ENCODE peak calls at places on chromosomes 1 and 21, in six cellular contexts. U is thoracic aorta; D is left ventricle myocardium inferior; Z is CD4-positive, alpha-beta memory T cell; C is tibial nerve; S is esophagus muscularis mucosa. R is an unnamed sample. For H3K9me3, the result is how much of the 10 kb centered on the place peaks cover.

GRCh38 chr21:17673261-17674020 is 60.7 kb upstream of the BTG3 start:
- DNase-seq in U (no peak), D (no peak), Z (no peak), C (no peak), S (no peak), R (no peak)

GRCh38 chr1:61078611-61079010 is 3.8 kb upstream of the NFIA start:
- DNase-seq in U (no peak), D (no peak), Z (no peak), C (no peak), S (no peak), R (no peak)

GRCh38 chr1:192905049-192905448 is 96.2 kb downstream of the RGS2 start:
- DNase-seq in U (no peak), D (no peak), Z (no peak), C (no peak), S (no peak), R (no peak)

GRCh38 chr1:212699104-212699838 is 369 bp downstream of the BATF3 start:
- DNase-seq in U (peak), D (peak), Z (peak), C (peak), S (no peak), R (peak)

GRCh38 chr1:67053535-67053784 is 488 bp downstream of the SLC35D1 start:
- DNase-seq in U (no peak), D (peak), Z (peak), C (no peak), S (no peak), R (peak)

GRCh38 chr1:9145021-9145668 is 16.2 kb upstream of the GPR157 start:
- DNase-seq in U (no peak), D (no peak), Z (no peak), C (no peak), S (no peak), R (no peak)

GRCh38 chr1:145858238-145858936 is 494 bp downstream of the PIAS3 start:
- DNase-seq in U (no peak), D (peak), Z (peak), C (peak), S (no peak), R (peak)

GRCh38 chr1:192831706-192832355 is 23.0 kb downstream of the RGS2 start:
- DNase-seq in U (no peak), D (no peak), Z (no peak), C (no peak), S (no peak), R (no peak)

GRCh38 chr1:201714542-201715276 is 114.2 kb upstream of the IPO9 start:
- DNase-seq in U (peak), D (peak), Z (no peak), C (peak), S (peak), R (no peak)

GRCh38 chr1:109687641-109688499 is at the start of gene GSTM1:
- DNase-seq in U (no peak), D (no peak), Z (peak), C (no peak), S (no peak), R (no peak)

GRCh38 chr1:220733090-220733569 is 15.0 kb upstream of the MTARC2 start:
- DNase-seq in U (peak), D (peak), Z (peak), C (peak), S (peak), R (peak)

GRCh38 chr1:85244271-85245053 is 15.0 kb downstream of the C1orf52 start:
- DNase-seq in U (no peak), D (no peak), Z (no peak), C (no peak), S (no peak), R (no peak)

GRCh38 chr1:228781161-228781771 is 46.0 kb downstream of the RHOU start:
- DNase-seq in U (no peak), D (peak), Z (no peak), C (no peak), S (no peak), R (no peak)

GRCh38 chr1:57218487-57219079 is 205.3 kb downstream of the DAB1 start:
- DNase-seq in U (no peak), D (no peak), Z (no peak), C (no peak), S (no peak), R (no peak)

GRCh38 chr1:44576456-44577150 is 97.7 kb downstream of the TMEM53 start:
- DNase-seq in U (no peak), D (no peak), Z (no peak), C (no peak), S (no peak), R (no peak)

GRCh38 chr1:26035203-26035958 is 10.5 kb downstream of the SLC30A2 start:
- DNase-seq in U (peak), D (peak), Z (peak), C (peak), S (peak), R (peak)

GRCh38 chr1:10101929-10102328 is 69.2 kb downstream of the UBE4B start:
- DNase-seq in U (no peak), D (no peak), Z (no peak), C (no peak), S (no peak), R (no peak)

GRCh38 chr1:109617291-109617801 is 2.1 kb downstream of the GNAT2 start:
- DNase-seq in U (no peak), D (no peak), Z (peak), C (no peak), S (peak), R (no peak)

GRCh38 chr1:89556716-89557442 is 32.2 kb downstream of the LRRC8B start:
- DNase-seq in U (no peak), D (no peak), Z (no peak), C (no peak), S (no peak), R (no peak)

GRCh38 chr1:196466656-196467055 is 141.6 kb downstream of the KCNT2 start:
- DNase-seq in U (no peak), D (no peak), Z (no peak), C (no peak), S (no peak), R (no peak)

GRCh38 chr1:11563560-11564069 is 84.7 kb downstream of the DISP3 start:
- DNase-seq in U (no peak), D (no peak), Z (no peak), C (no peak), S (no peak), R (no peak)

GRCh38 chr21:42468511-42469131 is 27.4 kb downstream of the RSPH1 start:
- DNase-seq in U (no peak), D (no peak), Z (no peak), C (no peak), S (no peak), R (no peak)

GRCh38 chr1:201633811-201634210 is 94.9 kb downstream of the NAV1 start:
- DNase-seq in U (no peak), D (no peak), Z (no peak), C (no peak), S (no peak), R (no peak)

GRCh38 chr1:111990026-111990877 is 784 bp upstream of the KCND3 start:
- DNase-seq in U (no peak), D (peak), Z (no peak), C (no peak), S (no peak), R (no peak)

GRCh38 chr1:230568676-230569075 is 73.6 kb upstream of the COG2 start:
- DNase-seq in U (no peak), D (no peak), Z (no peak), C (no peak), S (no peak), R (no peak)

GRCh38 chr1:9910080-9910424 is at the start of gene CTNNBIP1:
- DNase-seq in U (no peak), D (no peak), Z (no peak), C (no peak), S (no peak), R (no peak)

GRCh38 chr1:111784273-111784901 is 28.7 kb downstream of the DDX20 start:
- DNase-seq in U (no peak), D (no peak), Z (no peak), C (no peak), S (peak), R (no peak)

GRCh38 chr21:19246018-19246417 is 842.4 kb upstream of the TMPRSS15 start:
- DNase-seq in U (no peak), D (no peak), Z (no peak), C (no peak), S (no peak), R (no peak)

GRCh38 chr1:67429011-67429527 is 1.1 kb downstream of the SERBP1 start:
- DNase-seq in U (no peak), D (no peak), Z (peak), C (peak), S (no peak), R (no peak)

GRCh38 chr1:82366694-82367093 is 566.0 kb downstream of the ADGRL2 start:
- DNase-seq in U (no peak), D (no peak), Z (no peak), C (no peak), S (no peak), R (no peak)

GRCh38 chr1:180970333-180971079 is 52.2 kb downstream of the STX6 start:
- DNase-seq in U (no peak), D (no peak), Z (no peak), C (no peak), S (no peak), R (no peak)

GRCh38 chr1:31669786-31670582 is 25.3 kb upstream of the PEF1 start:
- DNase-seq in U (peak), D (peak), Z (peak), C (peak), S (no peak), R (no peak)

GRCh38 chr1:17007121-17007520 is 4.6 kb downstream of the ATP13A2 start:
- DNase-seq in U (no peak), D (no peak), Z (no peak), C (no peak), S (no peak), R (no peak)

GRCh38 chr1:167060141-167061072 is 29.8 kb downstream of the GPA33 start:
- DNase-seq in U (no peak), D (no peak), Z (no peak), C (no peak), S (peak), R (no peak)

GRCh38 chr21:41656946-41657525 is 109.8 kb downstream of the RIPK4 start:
- DNase-seq in U (no peak), D (no peak), Z (no peak), C (no peak), S (no peak), R (no peak)

GRCh38 chr1:102834688-102835320 is 273.5 kb downstream of the COL11A1 start:
- DNase-seq in U (no peak), D (no peak), Z (no peak), C (no peak), S (no peak), R (no peak)

GRCh38 chr1:102840741-102841140 is 267.6 kb downstream of the COL11A1 start:
- DNase-seq in U (no peak), D (no peak), Z (no peak), C (no peak), S (no peak), R (no peak)

GRCh38 chr1:102838016-102838415 is 270.3 kb downstream of the COL11A1 start:
- DNase-seq in U (no peak), D (no peak), Z (no peak), C (no peak), S (no peak), R (no peak)

GRCh38 chr1:102836991-102837390 is 271.3 kb downstream of the COL11A1 start:
- DNase-seq in U (no peak), D (no peak), Z (no peak), C (no peak), S (no peak), R (no peak)

GRCh38 chr1:102837551-102837950 is 270.8 kb downstream of the COL11A1 start:
- DNase-seq in U (no peak), D (no peak), Z (no peak), C (no peak), S (no peak), R (no peak)
- H3K9me3 ChIP-seq in U (under half), D (under half), Z (under half), C (under half), S (under half), R (under half)

GRCh38 chr1:93420400-93420799 is 27.5 kb upstream of the FNBP1L start:
- DNase-seq in U (no peak), D (no peak), Z (no peak), C (no peak), S (no peak), R (no peak)

GRCh38 chr1:93419344-93419743 is 28.6 kb upstream of the FNBP1L start:
- DNase-seq in U (no peak), D (no peak), Z (no peak), C (no peak), S (no peak), R (no peak)

GRCh38 chr1:93411000-93411399 is 36.9 kb upstream of the FNBP1L start:
- DNase-seq in U (no peak), D (no peak), Z (no peak), C (no peak), S (no peak), R (no peak)

GRCh38 chr1:93416183-93416582 is 31.7 kb upstream of the FNBP1L start:
- DNase-seq in U (no peak), D (no peak), Z (no peak), C (no peak), S (no peak), R (no peak)

GRCh38 chr1:93414749-93415148 is 33.2 kb upstream of the FNBP1L start:
- DNase-seq in U (no peak), D (no peak), Z (no peak), C (no peak), S (no peak), R (no peak)
- H3K9me3 ChIP-seq in U (under half), D (under half), Z (under half), C (under half), S (under half), R (under half)

DNA sequence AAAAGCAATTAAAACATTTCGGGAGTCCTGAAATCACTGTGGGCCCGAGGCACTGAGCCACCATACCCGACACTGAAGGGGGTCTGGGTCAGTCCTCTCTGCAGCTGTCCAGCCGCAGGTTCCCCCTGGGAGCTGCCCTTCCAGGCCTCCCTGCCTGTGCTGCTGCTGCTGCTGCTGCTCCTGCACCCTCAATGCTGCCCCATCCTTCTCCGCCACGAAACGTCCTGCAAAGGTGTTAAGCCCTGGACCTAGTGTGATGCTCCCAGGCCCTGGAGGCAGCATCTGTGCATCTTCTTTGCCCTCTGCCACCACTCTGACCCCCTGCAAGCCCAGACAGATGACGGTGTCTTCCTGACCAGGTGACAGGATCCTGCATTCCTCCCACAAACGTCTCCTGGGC is 513.3 kb downstream of the NPHP4 start:
- DNase-seq in U (no peak), D (no peak), Z (no peak), C (no peak), S (no peak), R (no peak)
- H3K9me3 ChIP-seq in U (under half), D (under half), Z (under half), C (under half), S (under half), R (under half)

DNA sequence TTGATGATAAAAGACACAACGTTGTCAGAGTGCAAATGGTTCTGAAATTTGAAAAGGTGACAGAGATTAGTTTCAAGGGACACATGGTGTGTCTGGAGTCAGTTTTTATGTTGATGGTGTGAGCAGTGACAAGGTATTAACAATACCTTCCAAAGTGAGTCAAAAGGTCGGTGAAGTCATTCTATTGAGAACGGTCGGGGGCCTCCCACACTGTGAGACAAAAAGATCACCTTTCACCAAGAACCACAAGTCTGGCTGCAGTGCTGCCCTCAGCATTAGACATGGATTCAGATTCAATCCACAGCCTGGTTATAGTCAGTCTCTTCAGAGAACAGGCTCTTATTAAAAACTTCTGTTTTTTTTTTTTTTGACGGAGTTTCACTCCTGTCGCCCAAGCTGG is 26.5 kb downstream of the ZNF124 start:
- DNase-seq in U (no peak), D (no peak), Z (no peak), C (no peak), S (no peak), R (no peak)
- H3K9me3 ChIP-seq in U (half or more), D (half or more), Z (under half), C (under half), S (half or more), R (under half)

DNA sequence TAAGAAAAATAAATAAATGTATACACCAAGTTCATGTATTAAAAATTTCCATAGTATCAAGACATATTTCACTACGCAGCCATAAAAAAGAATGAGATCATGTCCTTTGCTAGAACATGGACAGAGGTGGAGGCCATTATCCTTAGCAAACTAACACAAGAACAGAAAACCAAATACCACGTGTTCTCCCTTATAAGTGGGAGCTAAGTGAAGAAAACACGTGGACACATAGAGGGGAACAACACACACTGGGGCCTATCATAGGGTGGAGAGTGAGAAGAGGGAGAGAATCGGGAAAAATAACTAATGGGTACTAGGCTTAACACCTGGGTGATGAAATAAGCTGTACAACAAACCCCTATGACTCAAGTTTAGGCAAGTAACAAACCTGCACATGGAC is 552.4 kb upstream of the PBX1 start:
- DNase-seq in U (no peak), D (no peak), Z (no peak), C (no peak), S (no peak), R (no peak)
- H3K9me3 ChIP-seq in U (under half), D (under half), Z (under half), C (under half), S (under half), R (under half)

GRCh38 chr1:246708166-246708565 is 16.0 kb upstream of the SCCPDH start:
- DNase-seq in U (no peak), D (no peak), Z (no peak), C (no peak), S (no peak), R (no peak)

GRCh38 chr1:246709845-246710244 is 14.4 kb upstream of the SCCPDH start:
- DNase-seq in U (no peak), D (no peak), Z (no peak), C (no peak), S (no peak), R (no peak)

GRCh38 chr1:246711548-246712003 is 12.6 kb upstream of the SCCPDH start:
- DNase-seq in U (no peak), D (no peak), Z (no peak), C (no peak), S (no peak), R (no peak)

GRCh38 chr1:246705368-246705767 is 18.8 kb upstream of the SCCPDH start:
- DNase-seq in U (no peak), D (no peak), Z (no peak), C (no peak), S (no peak), R (no peak)

DNA sequence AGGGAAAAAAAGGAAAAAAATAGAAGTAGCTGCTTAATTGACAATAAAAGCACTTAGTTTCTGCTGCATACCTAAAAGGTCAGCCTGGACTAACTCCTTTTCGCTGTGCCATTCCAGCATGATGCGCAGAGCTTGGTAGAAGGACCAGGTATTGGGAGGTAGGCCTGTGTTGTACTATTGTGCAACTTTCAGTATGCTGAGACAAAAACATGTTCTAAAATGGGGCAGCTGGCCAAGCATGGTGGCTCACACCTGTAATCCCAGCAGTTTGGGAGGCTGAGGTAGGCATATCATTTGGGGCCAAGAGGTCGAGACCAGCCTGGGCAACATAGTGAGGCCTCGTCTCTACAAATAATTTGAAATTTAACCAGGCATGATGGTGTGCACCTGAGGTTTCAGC is 15.0 kb upstream of the SCCPDH start:
- DNase-seq in U (no peak), D (no peak), Z (no peak), C (no peak), S (no peak), R (no peak)
- H3K9me3 ChIP-seq in U (under half), D (under half), Z (under half), C (under half), S (under half), R (under half)